ENCODE peak calls at places on chromosomes 11 and 22, in four cellular contexts. L, T, B and E are unnamed samples.

GRCh38 chr11:120834686-120835225 is 189.1 kb upstream of the TBCEL start:
- DNase-seq in B (no peak), T (no peak), L (no peak), E (no peak)

GRCh38 chr11:39732002-39732401 is 1727.5 kb downstream of the LRRC4C start:
- DNase-seq in L (no peak), B (no peak), T (no peak), E (no peak)

GRCh38 chr11:14378171-14378570 is 19.2 kb upstream of the RRAS2 start:
- DNase-seq in B (no peak), T (no peak), L (no peak), E (no peak)

GRCh38 chr11:132648841-132649240 is 883.5 kb downstream of the OPCML start:
- DNase-seq in T (no peak), L (no peak), B (no peak), E (no peak)

GRCh38 chr11:20251496-20251895 is 91.2 kb upstream of the DBX1 start:
- DNase-seq in L (no peak), T (no peak), B (no peak), E (no peak)

GRCh38 chr11:96167233-96167632 is 175.8 kb downstream of the MAML2 start:
- DNase-seq in L (no peak), T (no peak), B (no peak), E (no peak)

GRCh38 chr11:34165786-34166557 is 60.5 kb downstream of the NAT10 start:
- DNase-seq in L (no peak), B (no peak), T (no peak), E (no peak)

GRCh38 chr11:57116654-57117053 is 65.1 kb upstream of the LRRC55 start:
- DNase-seq in B (no peak), T (no peak), L (peak), E (peak)

GRCh38 chr11:128776088-128776433 is 82.2 kb downstream of the FLI1 start:
- DNase-seq in B (peak), L (no peak), T (no peak), E (no peak)

GRCh38 chr11:10975287-10975721 is 117.5 kb upstream of the ZBED5 start:
- DNase-seq in B (no peak), T (no peak), L (no peak), E (no peak)

GRCh38 chr11:65432133-65432650 is 9.6 kb downstream of the NEAT1 start:
- DNase-seq in B (no peak), T (no peak), L (no peak), E (no peak)

GRCh38 chr22:17102297-17102667 is 17.5 kb downstream of the IL17RA start:
- DNase-seq in T (no peak), L (no peak), B (no peak), E (no peak)

GRCh38 chr11:6655020-6655789 is 404 bp downstream of the DCHS1 start:
- DNase-seq in L (peak), T (peak), B (no peak), E (no peak)

GRCh38 chr11:88402192-88402715 is 64.7 kb upstream of the CTSC start:
- DNase-seq in T (no peak), L (no peak), B (no peak), E (no peak)

GRCh38 chr22:19058713-19059451 is 63.3 kb downstream of the DGCR2 start:
- DNase-seq in T (peak), L (no peak), B (no peak), E (no peak)
- TF ChIP-seq CTCF in T (no peak), L (no peak), B (peak), E (no peak)

GRCh38 chr11:68763926-68764657 is 12.8 kb upstream of the TESMIN start:
- DNase-seq in T (no peak), L (no peak), B (no peak), E (no peak)
- TF ChIP-seq CTCF in T (peak), L (no peak), B (peak), E (peak)

DNA sequence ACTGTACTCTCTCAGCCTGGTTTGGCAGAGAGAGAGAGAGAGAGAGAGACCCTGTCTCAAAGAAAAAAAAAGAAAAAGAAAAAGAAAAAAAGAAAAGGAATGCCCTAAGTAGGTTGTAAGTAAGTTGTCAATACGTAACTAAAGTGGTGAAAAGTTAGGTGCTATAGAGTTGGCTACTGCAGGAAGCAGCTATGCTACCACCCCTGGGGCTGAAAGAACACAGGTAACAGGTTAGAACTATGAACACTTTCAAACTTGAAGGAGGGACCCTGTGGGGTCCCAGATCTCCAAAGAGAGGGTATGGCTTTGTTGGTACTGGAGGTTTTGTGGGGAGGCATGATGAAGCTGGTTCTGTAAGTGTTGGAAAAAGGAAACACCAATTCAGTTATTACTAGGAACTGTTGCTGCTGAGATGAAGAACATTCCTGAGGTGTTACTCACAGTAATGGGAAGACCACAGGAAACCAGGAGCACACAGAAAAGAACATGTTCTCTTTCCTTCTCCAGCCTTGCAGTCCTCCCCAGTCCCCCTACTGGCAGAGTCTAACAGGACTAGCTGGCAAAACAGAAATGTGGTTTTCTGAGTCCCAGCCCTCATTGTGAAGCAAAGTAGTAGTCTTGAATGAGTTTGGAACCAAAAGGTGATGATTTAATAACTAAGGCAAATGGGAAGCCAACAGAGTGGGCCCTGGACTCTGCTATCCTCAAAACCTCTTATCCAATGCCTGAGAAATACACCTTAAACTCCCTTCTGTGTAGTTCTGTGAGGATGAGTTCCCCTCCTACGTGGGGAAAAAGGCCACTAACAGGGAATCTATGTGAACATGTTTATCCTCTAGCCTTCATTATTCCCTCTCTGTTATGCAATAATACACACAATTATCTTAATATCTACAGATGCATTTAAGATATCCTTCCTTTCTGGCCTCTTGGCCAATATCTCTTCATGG is 427.0 kb upstream of the DDI1 start:
- DNase-seq in L (no peak), T (no peak), B (no peak), E (no peak)
- TF ChIP-seq CTCF in L (peak), T (peak), B (peak), E (no peak)

DNA sequence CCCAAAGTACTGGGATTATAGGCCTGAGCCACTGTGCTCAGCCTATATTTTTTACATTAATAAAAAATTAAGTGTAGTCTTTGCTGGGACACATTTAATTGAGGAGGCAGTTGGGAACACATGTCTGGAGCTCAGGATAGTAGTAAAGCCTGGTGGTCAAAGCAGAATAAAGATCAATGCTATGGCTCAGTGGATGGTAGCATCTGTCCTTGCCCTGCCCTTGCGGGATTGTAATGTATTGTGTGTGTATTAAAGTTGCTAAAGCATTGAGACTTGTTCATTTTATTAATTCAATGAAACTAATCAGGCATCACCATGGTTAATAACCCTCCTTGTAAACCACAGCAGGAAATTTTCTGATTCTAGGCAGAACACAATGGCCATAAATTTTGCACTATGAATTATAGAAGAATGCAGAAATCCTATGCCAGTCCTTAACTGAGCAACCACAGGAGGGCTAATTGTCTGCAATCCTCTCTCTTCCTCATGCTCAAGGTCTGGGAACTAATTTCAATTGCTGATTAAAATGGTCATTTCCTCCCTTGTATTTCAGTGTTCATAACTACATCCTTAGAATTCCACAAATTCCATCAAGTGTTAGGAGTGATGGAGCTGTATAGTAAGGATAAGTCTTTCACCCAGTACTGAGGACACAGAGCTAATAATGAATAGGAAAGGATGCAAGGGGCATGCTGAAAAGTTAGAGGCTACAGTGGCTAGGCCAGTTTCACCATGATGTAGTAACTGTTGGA is 403.2 kb upstream of the DDI1 start:
- DNase-seq in B (no peak), T (no peak), L (no peak), E (no peak)
- TF ChIP-seq CTCF in B (no peak), T (no peak), L (no peak), E (no peak)

GRCh38 chr11:16217631-16218030 is 138.7 kb downstream of the SOX6 start:
- DNase-seq in B (no peak), T (no peak), L (no peak), E (no peak)
- TF ChIP-seq CTCF in B (no peak), T (no peak), L (no peak), E (no peak)

GRCh38 chr22:21587803-21588611 is 20.5 kb downstream of the UBE2L3 start:
- DNase-seq in T (no peak), L (no peak), B (peak), E (peak)
- TF ChIP-seq CTCF in T (no peak), L (no peak), B (no peak), E (no peak)

GRCh38 chr22:36385491-36386350 is 2.0 kb downstream of the MYH9 start:
- DNase-seq in T (no peak), B (no peak), L (no peak), E (no peak)
- TF ChIP-seq CTCF in T (no peak), B (no peak), L (no peak), E (no peak)